ENCODE peak calls at places on chromosome 2, in four cellular contexts. B is ACHN; J is NCI-H2081; Y is activated CD4-positive, CD25-positive, alpha-beta regulatory T cell treated with anti-CD3 and anti-CD28 coated beads, Interleukin-2, amount 50 U/mL, for 16 hours. G is an unnamed sample.
A peak's percentile ranks its signal among the peaks of the same experiment; 100 is the strongest.

GRCh38 chr2:189153608-189154007 is 26.0 kb downstream of the COL5A2 start:
- DNase-seq in B (no peak), J (no peak), Y (no peak), G (no peak)

GRCh38 chr2:118614856-118615255 is 232.6 kb downstream of the EN1 start:
- DNase-seq in B (no peak), J (no peak), Y (no peak), G (no peak)

GRCh38 chr2:241728000-241728399 is 6.4 kb upstream of the D2HGDH start:
- DNase-seq in B (no peak), J (no peak), Y (no peak), G (no peak)

GRCh38 chr2:208467564-208467963 is 61.0 kb downstream of the PTH2R start:
- DNase-seq in B (no peak), J (no peak), Y (no peak), G (no peak)

GRCh38 chr2:128606837-128607236 is 288.2 kb upstream of the HS6ST1 start:
- DNase-seq in B (no peak), J (no peak), Y (no peak), G (no peak)

GRCh38 chr2:176158306-176158643 is 1.2 kb downstream of the HOXD3 start:
- DNase-seq in B (no peak), J (no peak), Y (no peak), G (no peak)

GRCh38 chr2:390959-391358 is 103.1 kb upstream of the ALKAL2 start:
- DNase-seq in B (no peak), J (no peak), Y (no peak), G (no peak)

GRCh38 chr2:20633794-20634259 is 17.1 kb downstream of the HS1BP3 start:
- DNase-seq in B (no peak), J (peak; percentile 63), Y (no peak), G (peak; percentile 60)

GRCh38 chr2:219555956-219556355 is 12.1 kb downstream of the TMEM198 start:
- DNase-seq in B (no peak), J (no peak), Y (no peak), G (no peak)

GRCh38 chr2:229650886-229651285 is 63.5 kb downstream of the DNER start:
- DNase-seq in B (no peak), J (no peak), Y (no peak), G (no peak)

GRCh38 chr2:131126436-131126835 is 21.3 kb downstream of the PLEKHB2 start:
- DNase-seq in B (no peak), J (no peak), Y (no peak), G (no peak)

GRCh38 chr2:17107131-17107530 is 411.1 kb downstream of the RAD51AP2 start:
- DNase-seq in B (no peak), J (no peak), Y (no peak), G (no peak)

GRCh38 chr2:134190807-134191203 is 63.1 kb upstream of the MGAT5 start:
- DNase-seq in B (no peak), J (no peak), Y (no peak), G (no peak)

GRCh38 chr2:112001942-112002341 is 53.1 kb upstream of the TMEM87B start:
- DNase-seq in B (no peak), J (no peak), Y (no peak), G (no peak)